ENCODE peak calls at places on chromosomes 5 and 9, in nine cellular contexts. S, P, W, V, Y, H, R, C and N are unnamed samples.
A peak's percentile ranks its signal among the peaks of the same experiment; 100 is the strongest.

GRCh38 chr5:154251529-154251928 is 61.0 kb downstream of the GALNT10 start:
- DNase-seq in S (no peak), W (no peak), P (no peak), V (no peak), R (no peak), Y (no peak), C (no peak), H (no peak), N (no peak)

GRCh38 chr9:121725008-121725795 is 73.8 kb downstream of the DAB2IP start:
- DNase-seq in C (peak; percentile 100), W (no peak), R (peak; percentile 62), S (no peak), V (no peak), P (no peak), Y (peak; percentile 62), H (no peak), N (peak; percentile 99)

GRCh38 chr9:34809504-34810186 is 99.7 kb upstream of the CCL21 start:
- DNase-seq in R (peak; percentile 78), P (no peak), V (no peak), Y (no peak), H (no peak), S (no peak), C (peak; percentile 3), W (no peak), N (no peak)

GRCh38 chr5:135131801-135132675 is 98.0 kb upstream of the PITX1 start:
- DNase-seq in S (no peak), R (no peak), P (no peak), Y (no peak), C (no peak), W (no peak), V (no peak), H (no peak), N (no peak)

GRCh38 chr5:6158974-6159863 is 219.1 kb downstream of the MED10 start:
- DNase-seq in R (no peak), W (no peak), C (peak; percentile 11), P (peak; percentile 10), H (peak; percentile 50), V (no peak), S (no peak), Y (no peak), N (peak; percentile 83)

GRCh38 chr5:139985733-139986132 is 57.4 kb downstream of the NRG2 start:
- DNase-seq in C (no peak), Y (no peak), P (peak; percentile 56), W (no peak), H (no peak), S (no peak), R (no peak), V (no peak), N (no peak)

GRCh38 chr5:124301222-124301621 is 445.2 kb downstream of the ZNF608 start:
- DNase-seq in S (no peak), W (no peak), Y (no peak), V (no peak), H (no peak), P (no peak), C (no peak), R (no peak), N (no peak)

GRCh38 chr5:76441890-76442673 is 39.0 kb downstream of the IQGAP2 start:
- DNase-seq in V (no peak), W (no peak), S (no peak), H (no peak), P (no peak), C (no peak), R (no peak), Y (no peak), N (no peak)

GRCh38 chr9:2087500-2088313 is 72.6 kb downstream of the SMARCA2 start:
- DNase-seq in H (no peak), P (peak; percentile 12), S (peak; percentile 14), V (peak; percentile 5), C (peak; percentile 64), W (no peak), Y (no peak), R (no peak), N (peak; percentile 57)

GRCh38 chr5:149581931-149582768 is 852 bp downstream of the ARHGEF37 start:
- DNase-seq in S (no peak), H (peak; percentile 40), P (no peak), W (no peak), R (peak; percentile 72), Y (peak; percentile 74), V (no peak), C (no peak), N (no peak)

GRCh38 chr5:35681911-35682310 is 64.2 kb downstream of the SPEF2 start:
- DNase-seq in C (no peak), W (no peak), V (no peak), Y (no peak), R (no peak), P (no peak), S (no peak), H (no peak), N (no peak)

GRCh38 chr5:134070979-134071849 is 43.3 kb upstream of the TCF7 start:
- DNase-seq in W (no peak), V (no peak), S (no peak), H (no peak), C (no peak), P (no peak), R (peak; percentile 82), Y (no peak), N (no peak)

GRCh38 chr5:175513297-175513696 is 34.9 kb downstream of the SFXN1 start:
- DNase-seq in V (no peak), S (no peak), C (no peak), H (no peak), R (no peak), P (no peak), W (no peak), Y (no peak), N (no peak)

GRCh38 chr5:3143382-3143781 is 391.9 kb upstream of the IRX2 start:
- DNase-seq in R (no peak), S (no peak), Y (no peak), P (no peak), C (no peak), H (no peak), W (no peak), V (no peak), N (no peak)

GRCh38 chr5:72645447-72645846 is 138.2 kb upstream of the ZNF366 start:
- DNase-seq in R (no peak), P (no peak), C (no peak), H (no peak), W (no peak), V (no peak), S (no peak), Y (no peak), N (no peak)

GRCh38 chr9:2017459-2018161 is 2.5 kb downstream of the SMARCA2 start:
- DNase-seq in P (no peak), H (no peak), W (no peak), V (no peak), C (peak; percentile 80), S (no peak), R (peak; percentile 83), Y (no peak), N (peak; percentile 94)

GRCh38 chr9:130243015-130243881 is 22.3 kb upstream of the HMCN2 start:
- DNase-seq in C (peak; percentile 38), S (peak; percentile 78), P (no peak), V (no peak), R (peak; percentile 84), W (no peak), H (peak; percentile 66), Y (no peak), N (no peak)

GRCh38 chr5:32673272-32673671 is 37.8 kb upstream of the NPR3 start:
- DNase-seq in Y (no peak), C (no peak), W (no peak), S (no peak), R (no peak), P (no peak), V (no peak), H (no peak), N (no peak)

GRCh38 chr5:147445951-147446350 is 63.9 kb downstream of the DPYSL3 start:
- DNase-seq in R (no peak), V (no peak), H (no peak), S (no peak), W (no peak), C (no peak), P (no peak), Y (no peak), N (no peak)

GRCh38 chr5:158938181-158938580 is 161.5 kb downstream of the EBF1 start:
- DNase-seq in R (no peak), H (no peak), V (no peak), C (no peak), P (no peak), S (no peak), Y (no peak), W (no peak), N (no peak)

GRCh38 chr9:87869082-87869481 is 13.6 kb upstream of the SPATA31E1 start:
- DNase-seq in R (no peak), V (no peak), C (no peak), P (no peak), S (no peak), W (no peak), Y (no peak), H (no peak), N (no peak)

GRCh38 chr9:78406933-78407332 is 110.0 kb downstream of the PSAT1 start:
- DNase-seq in Y (no peak), S (no peak), V (no peak), C (no peak), H (no peak), R (no peak), W (no peak), P (no peak), N (no peak)

GRCh38 chr5:173204185-173204979 is 30.6 kb downstream of the NKX2-5 start:
- DNase-seq in V (no peak), W (no peak), S (no peak), R (peak; percentile 17), H (no peak), Y (no peak), P (no peak), C (peak; percentile 47), N (no peak)